ENCODE peak calls at places on chromosomes 3 and 15, in five cellular contexts. E is lower lobe of right lung, A is testis, Z is ovary, X is stomach. V is an unnamed sample.

GRCh38 chr15:63712828-63713520 is 115.8 kb downstream of the FBXL22 start:
- DNase-seq in E (no peak), X (no peak), Z (no peak), A (no peak), V (no peak)

GRCh38 chr15:34323217-34323616 is 14.4 kb downstream of the SLC12A6 start:
- DNase-seq in A (no peak), E (no peak), Z (no peak), X (no peak), V (no peak)

GRCh38 chr15:66703540-66703941 is 1.5 kb downstream of the SMAD6 start:
- DNase-seq in Z (no peak), E (peak; percentile 74), A (peak; percentile 40), X (peak; percentile 52), V (no peak)

GRCh38 chr15:74040115-74040850 is 42.1 kb downstream of the GOLGA6A start:
- DNase-seq in A (peak; percentile 80), Z (peak; percentile 48), E (no peak), X (no peak), V (peak; percentile 87)

GRCh38 chr3:128555098-128555825 is 62.3 kb upstream of the GATA2 start:
- DNase-seq in E (peak; percentile 69), A (no peak), X (no peak), Z (peak; percentile 44), V (peak; percentile 87)

GRCh38 chr3:110413807-110414748 is 657.5 kb upstream of the NECTIN3 start:
- DNase-seq in A (no peak), E (no peak), Z (no peak), X (no peak), V (no peak)

GRCh38 chr3:111730143-111730542 is 128.9 kb upstream of the PHLDB2 start:
- DNase-seq in X (no peak), Z (no peak), A (no peak), E (no peak), V (no peak)

GRCh38 chr15:97156739-97157265 is 803.7 kb upstream of the ARRDC4 start:
- DNase-seq in E (no peak), Z (no peak), X (no peak), A (no peak), V (no peak)

GRCh38 chr15:32675474-32675873 is 34.0 kb downstream of the SCG5 start:
- DNase-seq in Z (no peak), E (no peak), A (no peak), X (no peak), V (no peak)

GRCh38 chr15:75553659-75554058 is 25.5 kb downstream of the PTPN9 start:
- DNase-seq in A (no peak), Z (no peak), E (no peak), X (no peak), V (no peak)

GRCh38 chr3:189547448-189547847 is 83.7 kb upstream of the TP63 start:
- DNase-seq in E (no peak), Z (no peak), X (no peak), A (no peak), V (no peak)

GRCh38 chr3:52428151-52429005 is 16.5 kb downstream of the SEMA3G start:
- DNase-seq in E (no peak), X (peak; percentile 70), Z (peak; percentile 81), A (peak; percentile 86), V (peak; percentile 37)

GRCh38 chr3:111636506-111636905 is 41.4 kb upstream of the ZBED2 start:
- DNase-seq in X (no peak), E (no peak), Z (no peak), A (no peak), V (no peak)

GRCh38 chr15:97679289-97679688 is 281.2 kb upstream of the ARRDC4 start:
- DNase-seq in E (no peak), X (no peak), A (no peak), Z (no peak), V (no peak)

GRCh38 chr15:38886315-38887163 is 321.9 kb upstream of the RASGRP1 start:
- DNase-seq in A (no peak), E (no peak), Z (no peak), X (no peak), V (no peak)

GRCh38 chr3:129777806-129778205 is 115.7 kb downstream of the TMCC1 start:
- DNase-seq in E (no peak), Z (no peak), A (peak; percentile 29), X (no peak), V (no peak)

GRCh38 chr15:101058735-101059134 is 139.6 kb downstream of the LRRK1 start:
- DNase-seq in A (no peak), X (peak; percentile 4), E (no peak), Z (no peak), V (no peak)

GRCh38 chr3:119580148-119580760 is 962 bp downstream of the ADPRH start:
- DNase-seq in X (no peak), E (peak; percentile 70), Z (peak; percentile 23), A (peak; percentile 61), V (no peak)

GRCh38 chr3:192445768-192446644 is 281.3 kb downstream of the FGF12 start:
- DNase-seq in E (no peak), A (no peak), X (no peak), Z (no peak), V (no peak)

GRCh38 chr3:15460891-15461524 is 33.6 kb downstream of the EAF1 start:
- DNase-seq in E (no peak), Z (no peak), A (no peak), X (no peak), V (no peak)

GRCh38 chr3:39188271-39189149 is 3.9 kb downstream of the XIRP1 start:
- DNase-seq in X (no peak), E (no peak), Z (no peak), A (no peak), V (no peak)

GRCh38 chr3:20225769-20226168 is 39.8 kb upstream of the SGO1 start:
- DNase-seq in Z (no peak), X (no peak), A (no peak), E (no peak), V (no peak)

GRCh38 chr3:9250236-9250635 is 790 bp upstream of the SRGAP3 start:
- DNase-seq in A (no peak), X (no peak), E (no peak), Z (no peak), V (no peak)

GRCh38 chr3:62415312-62415791 is 42.0 kb upstream of the FEZF2 start:
- DNase-seq in X (no peak), Z (no peak), E (no peak), A (no peak), V (no peak)

GRCh38 chr3:176174060-176174459 is 1023.2 kb downstream of the TBL1XR1 start:
- DNase-seq in E (no peak), X (no peak), Z (no peak), A (no peak), V (no peak)

GRCh38 chr3:11074441-11074840 is 79.9 kb upstream of the HRH1 start:
- DNase-seq in X (no peak), A (no peak), E (no peak), Z (no peak), V (no peak)
- H3K4me3 ChIP-seq in X (no peak overlapping the region), A (no peak overlapping the region), E (no peak overlapping the region), Z (no peak overlapping the region), V (no peak overlapping the region)

DNA sequence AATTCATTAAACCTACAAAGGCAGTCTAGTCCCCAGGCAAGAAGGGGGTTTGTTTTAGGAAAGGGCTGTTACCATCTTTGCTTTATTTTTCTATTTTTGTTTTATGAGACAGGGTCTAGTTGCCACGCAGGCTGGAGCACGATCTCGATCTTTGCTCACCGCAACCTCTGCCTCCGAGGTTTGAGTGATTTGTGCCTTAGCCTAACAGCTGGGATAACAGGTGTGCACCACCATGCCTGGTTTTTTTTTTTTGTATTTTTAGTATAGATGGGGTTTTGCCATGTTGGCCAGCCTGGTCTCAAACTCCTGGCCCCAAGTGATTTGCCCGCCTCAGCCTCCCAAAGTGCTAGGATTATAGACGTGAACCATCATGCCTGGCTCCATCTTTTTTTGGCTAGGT is 4.9 kb downstream of the HIGD1A start:
- DNase-seq in E (no peak), Z (no peak), A (no peak), X (no peak), V (no peak)
- H3K27ac ChIP-seq in E (no peak overlapping the region), Z (no peak overlapping the region), A (no peak overlapping the region), X (no peak overlapping the region), V (no peak overlapping the region)

GRCh38 chr3:75727985-75728384 is 57.4 kb downstream of the ZNF717 start:
- DNase-seq in X (no peak), E (no peak), Z (no peak), A (no peak), V (no peak)
- H3K9me3 ChIP-seq in X (peaks cover 100% of the 10 kb centered on the region), E (peaks cover 96% of the 10 kb centered on the region), Z (peaks cover 52% of the 10 kb centered on the region), A (no peaks in the 10 kb centered on the region), V (peaks cover 34% of the 10 kb centered on the region)

GRCh38 chr3:160224811-160225180 is 426 bp upstream of the C3orf80 start:
- DNase-seq in X (no peak), Z (no peak), E (no peak), A (no peak), V (no peak)

GRCh38 chr3:160227389-160227788 is 2.2 kb downstream of the C3orf80 start:
- DNase-seq in A (no peak), Z (no peak), E (no peak), X (no peak), V (no peak)

GRCh38 chr3:160225181-160226025 is at the start of gene C3orf80:
- DNase-seq in X (peak; percentile 77), A (peak; percentile 55), E (peak; percentile 66), Z (no peak), V (peak; percentile 78)

GRCh38 chr3:160226026-160226739 is 961 bp downstream of the C3orf80 start:
- DNase-seq in X (no peak), E (no peak), Z (no peak), A (peak; percentile 16), V (peak; percentile 70)

GRCh38 chr3:160226740-160227048 is 1.5 kb downstream of the C3orf80 start:
- DNase-seq in X (no peak), E (no peak), Z (no peak), A (no peak), V (no peak)
- H3K4me3 ChIP-seq in X (peak overlapping the region; percentile 60), E (peak overlapping the region; percentile 67), Z (no peak overlapping the region), A (peak overlapping the region; percentile 54), V (no peak overlapping the region)

GRCh38 chr3:114226313-114226712 is 11.1 kb downstream of the ZNF80 start:
- DNase-seq in Z (no peak), X (no peak), A (no peak), E (no peak), V (no peak)
- H3K27ac ChIP-seq in Z (no peak overlapping the region), X (no peak overlapping the region), A (no peak overlapping the region), E (no peak overlapping the region), V (no peak overlapping the region)

DNA sequence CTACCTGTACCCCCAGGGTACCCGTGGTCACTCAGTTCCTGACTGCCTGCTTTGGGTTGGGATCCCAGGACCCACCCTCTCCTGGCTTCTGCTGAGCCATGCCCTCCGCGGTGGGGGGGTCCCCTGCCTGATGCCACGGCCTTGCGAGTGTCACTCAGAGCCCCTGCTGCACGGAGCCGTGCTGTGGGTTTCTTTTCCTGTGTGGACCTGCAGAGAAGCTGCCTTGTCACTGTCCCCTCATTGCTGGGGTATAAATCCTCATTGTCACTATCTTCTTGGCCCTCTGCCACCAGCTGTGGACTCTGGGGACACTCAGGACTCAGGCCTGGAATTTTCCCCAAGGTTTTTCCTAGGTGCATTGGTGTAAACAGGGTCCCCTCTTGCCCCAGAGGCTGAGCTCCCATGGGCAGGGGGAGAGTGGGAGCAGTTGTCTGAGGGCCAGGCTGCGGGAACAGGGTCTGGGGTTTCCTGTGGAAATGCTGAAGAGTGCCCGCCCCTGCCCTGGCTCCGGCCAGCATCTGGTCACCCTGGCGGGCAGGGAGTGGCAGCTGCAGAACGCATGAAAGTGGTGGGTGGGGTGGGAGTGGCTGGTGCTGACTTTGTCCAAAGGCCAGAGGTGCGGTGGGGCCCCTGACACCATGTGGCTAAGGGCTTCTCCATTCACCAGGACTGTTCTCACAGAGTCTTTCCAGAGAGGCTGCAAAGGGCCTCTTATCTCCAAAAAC is 191.7 kb downstream of the GOLGA6L6 start:
- DNase-seq in E (peak; percentile 62), X (peak; percentile 25), Z (peak; percentile 16), A (no peak), V (peak; percentile 81)
- H3K9me3 ChIP-seq in E (peaks cover 7% of the 10 kb centered on the region), X (peaks cover 42% of the 10 kb centered on the region), Z (no peaks in the 10 kb centered on the region), A (no peaks in the 10 kb centered on the region), V (peaks cover 8% of the 10 kb centered on the region)

V was measured in kidney.